ENCODE peak calls at places on chromosomes 12 and 14, in four cellular contexts. H is activated T-cell treated with anti-CD3 and anti-CD28 coated beads for 1 hour, X is fibroblast of mammary gland, A is uterus. D is an unnamed sample.

GRCh38 chr14:105074601-105075053 is 9.4 kb upstream of the GPR132 start:
- DNase-seq in H (no peak), X (no peak), A (no peak), D (peak; percentile 35)

GRCh38 chr14:105069887-105070759 is 4.9 kb upstream of the GPR132 start:
- DNase-seq in A (no peak), X (peak; percentile 60), H (no peak), D (no peak)

GRCh38 chr12:83997425-83997824 is 915.2 kb downstream of the SLC6A15 start:
- DNase-seq in H (no peak), X (peak; percentile 7), A (no peak), D (no peak)

GRCh38 chr14:73461478-73462077 is 3.2 kb upstream of the NUMB start:
- DNase-seq in H (no peak), X (no peak), A (no peak), D (no peak)

GRCh38 chr14:81981311-81981675 is 447.6 kb upstream of the SEL1L start:
- DNase-seq in A (no peak), X (no peak), H (no peak), D (no peak)

GRCh38 chr14:23379331-23380196 is 2.7 kb downstream of the CMTM5 start:
- DNase-seq in H (peak; percentile 63), X (peak; percentile 28), A (peak; percentile 54), D (peak; percentile 41)

GRCh38 chr12:18421840-18422239 is 160.5 kb downstream of the PIK3C2G start:
- DNase-seq in H (no peak), X (peak; percentile 42), A (no peak), D (no peak)

GRCh38 chr12:109154485-109155438 is 38.4 kb downstream of the ACACB start:
- DNase-seq in X (peak; percentile 62), A (peak; percentile 88), H (peak; percentile 74), D (peak; percentile 6)

GRCh38 chr14:79320561-79320960 is 890.7 kb downstream of the DIO2 start:
- DNase-seq in H (no peak), A (no peak), X (no peak), D (no peak)

GRCh38 chr12:2384029-2384386 is 331.2 kb downstream of the CACNA1C start:
- DNase-seq in A (no peak), H (no peak), X (peak; percentile 51), D (no peak)

GRCh38 chr12:13153180-13153579 is 43.3 kb upstream of the EMP1 start:
- DNase-seq in A (no peak), H (no peak), X (no peak), D (no peak)

GRCh38 chr12:41274643-41275042 is 86.5 kb downstream of the PDZRN4 start:
- DNase-seq in H (no peak), A (no peak), X (no peak), D (no peak)

GRCh38 chr14:35408026-35408425 is 3.5 kb upstream of the NFKBIA start:
- DNase-seq in H (no peak), A (no peak), X (no peak), D (no peak)

GRCh38 chr14:90489306-90489705 is 92.5 kb downstream of the CALM1 start:
- DNase-seq in A (no peak), X (no peak), H (no peak), D (no peak)

GRCh38 chr14:68392393-68393085 is 400.3 kb downstream of the ZFP36L1 start:
- DNase-seq in A (peak; percentile 62), H (no peak), X (no peak), D (no peak)

GRCh38 chr14:23061995-23062394 is 4.7 kb upstream of the CDH24 start:
- DNase-seq in A (peak; percentile 84), H (no peak), X (peak; percentile 94), D (no peak)

GRCh38 chr12:12661086-12661485 is 34.9 kb downstream of the GPR19 start:
- DNase-seq in H (no peak), A (no peak), X (peak; percentile 83), D (no peak)

GRCh38 chr12:92070054-92070863 is 75.4 kb downstream of the BTG1 start:
- DNase-seq in A (peak; percentile 74), X (no peak), H (no peak), D (no peak)

GRCh38 chr14:33457021-33457420 is 493.9 kb downstream of the EGLN3 start:
- DNase-seq in X (no peak), H (no peak), A (no peak), D (no peak)

GRCh38 chr14:51041117-51041531 is 53.8 kb downstream of the TRIM9 start:
- DNase-seq in H (no peak), X (no peak), A (no peak), D (peak; percentile 8)

GRCh38 chr14:101444116-101444515 is 117.2 kb upstream of the DIO3 start:
- DNase-seq in A (no peak), H (no peak), X (peak; percentile 87), D (no peak)

GRCh38 chr12:46891306-46891705 is 65.5 kb upstream of the SLC38A4 start:
- DNase-seq in H (no peak), A (no peak), X (peak; percentile 51), D (no peak)

D was measured in NCI-H2081.